ENCODE peak calls at places on chromosomes 1 and 21, in nine cellular contexts. E is colonic mucosa, F is uterus, B is SK-N-SH, I is thoracic aorta, D is heart right ventricle, A is H9, Y is spleen, H is IMR-90. J is an unnamed sample.

GRCh38 chr1:84653130-84653680 is 37.1 kb downstream of the SSX2IP start:
- DNase-seq in E (no peak), I (no peak), F (no peak), D (no peak), H (peak; percentile 59), B (peak; percentile 8), Y (no peak), A (no peak), J (no peak)

GRCh38 chr1:247447162-247447909 is 10.6 kb downstream of the OR2B11 start:
- DNase-seq in E (no peak), A (no peak), I (no peak), B (no peak), Y (no peak), H (no peak), F (no peak), D (no peak), J (no peak)

GRCh38 chr1:7641587-7642417 is 129.3 kb upstream of the VAMP3 start:
- DNase-seq in I (no peak), D (no peak), F (no peak), A (no peak), Y (peak; percentile 61), E (no peak), H (no peak), B (no peak), J (peak; percentile 67)

GRCh38 chr1:61269648-61270047 is 187.3 kb downstream of the NFIA start:
- DNase-seq in E (no peak), Y (no peak), A (no peak), H (no peak), B (peak; percentile 9), I (no peak), F (no peak), D (no peak), J (no peak)

GRCh38 chr21:21341041-21341440 is 342.8 kb downstream of the NCAM2 start:
- DNase-seq in D (no peak), E (no peak), H (no peak), A (no peak), F (no peak), B (no peak), I (no peak), Y (no peak), J (no peak)

GRCh38 chr1:91502882-91503184 is 2.2 kb downstream of the CDC7 start:
- DNase-seq in I (no peak), F (no peak), B (no peak), A (no peak), Y (no peak), E (no peak), D (no peak), H (peak; percentile 74), J (no peak)

GRCh38 chr21:14088391-14088790 is 122.4 kb downstream of the LIPI start:
- DNase-seq in F (no peak), B (no peak), Y (no peak), H (no peak), D (no peak), E (no peak), I (no peak), A (no peak), J (no peak)

GRCh38 chr1:33607444-33608005 is 135.1 kb downstream of the ZSCAN20 start:
- DNase-seq in E (no peak), D (no peak), Y (no peak), H (no peak), I (no peak), B (no peak), F (no peak), A (no peak), J (peak; percentile 28)

GRCh38 chr1:246785536-246786111 is 61.4 kb downstream of the SCCPDH start:
- DNase-seq in Y (no peak), H (peak; percentile 31), D (no peak), I (no peak), F (no peak), A (peak; percentile 36), E (no peak), B (no peak), J (no peak)

GRCh38 chr1:98054786-98055185 is 134.0 kb upstream of the DPYD start:
- DNase-seq in D (no peak), E (no peak), Y (no peak), H (no peak), F (no peak), I (no peak), B (no peak), A (no peak), J (no peak)

GRCh38 chr21:45820171-45821091 is 161.1 kb upstream of the COL6A1 start:
- DNase-seq in F (peak; percentile 82), I (no peak), D (peak; percentile 82), A (peak; percentile 93), B (peak; percentile 93), E (peak; percentile 72), H (peak; percentile 91), Y (peak; percentile 92), J (peak; percentile 88)

GRCh38 chr21:33975548-33976081 is 60.0 kb upstream of the ATP5PO start:
- DNase-seq in D (no peak), Y (no peak), F (no peak), I (no peak), B (no peak), E (no peak), A (no peak), H (peak; percentile 43), J (no peak)

GRCh38 chr1:39450956-39451601 is 40.4 kb upstream of the BMP8A start:
- DNase-seq in I (no peak), Y (no peak), A (no peak), B (no peak), D (no peak), H (peak; percentile 89), E (no peak), F (no peak), J (no peak)

GRCh38 chr1:156508205-156508954 is 7.8 kb upstream of the MEF2D start:
- DNase-seq in H (peak; percentile 80), Y (no peak), A (no peak), B (no peak), D (peak; percentile 77), I (peak; percentile 59), F (peak; percentile 86), E (peak; percentile 41), J (no peak)

GRCh38 chr1:86380257-86380861 is 15.8 kb downstream of the ODF2L start:
- DNase-seq in E (no peak), F (no peak), Y (no peak), B (peak; percentile 41), H (peak; percentile 86), D (no peak), A (no peak), I (no peak), J (no peak)

GRCh38 chr1:119662034-119662437 is 14.0 kb upstream of the ZNF697 start:
- DNase-seq in E (peak; percentile 43), F (no peak), D (no peak), Y (no peak), H (no peak), B (no peak), A (no peak), I (no peak), J (no peak)

GRCh38 chr1:226001088-226001487 is 1.9 kb upstream of the SDE2 start:
- DNase-seq in B (no peak), D (no peak), Y (no peak), A (no peak), F (no peak), H (no peak), E (no peak), I (no peak), J (no peak)

GRCh38 chr1:226001852-226002666 is 2.9 kb upstream of the SDE2 start:
- DNase-seq in D (peak; percentile 23), I (peak; percentile 53), Y (peak; percentile 90), F (no peak), H (no peak), B (no peak), E (peak; percentile 60), A (no peak), J (peak; percentile 75)

GRCh38 chr1:225999227-225999911 is at the start of gene SDE2:
- DNase-seq in A (peak; percentile 99), D (peak; percentile 100), Y (peak; percentile 100), H (peak; percentile 98), E (peak; percentile 100), B (peak; percentile 98), F (peak; percentile 100), I (peak; percentile 98), J (peak; percentile 100)

GRCh38 chr1:225998560-225999226 is 450 bp downstream of the SDE2 start:
- DNase-seq in H (peak; percentile 57), I (no peak), D (no peak), B (no peak), F (no peak), A (no peak), Y (no peak), E (no peak), J (no peak)

GRCh38 chr1:225999912-226000337 is 782 bp upstream of the SDE2 start:
- DNase-seq in D (no peak), B (no peak), E (no peak), I (no peak), A (no peak), Y (no peak), F (no peak), H (peak; percentile 10), J (no peak)
- H3K27ac ChIP-seq in D (peak overlapping the region; percentile 96), B (peak overlapping the region; percentile 75), E (peak overlapping the region; percentile 92), I (peak overlapping the region; percentile 95), A (peak overlapping the region; percentile 6), Y (peak overlapping the region; percentile 93), F (peak overlapping the region; percentile 93), H (peak overlapping the region; percentile 87), J (peak overlapping the region; percentile 98)

GRCh38 chr21:44382536-44382935 is 29.1 kb downstream of the TRPM2 start:
- DNase-seq in H (no peak), A (no peak), B (no peak), E (no peak), I (no peak), D (no peak), Y (no peak), F (no peak), J (peak; percentile 51)
- H3K9me3 ChIP-seq in H (peaks cover 10% of the 10 kb centered on the region), A (no peaks in the 10 kb centered on the region), B (peaks cover 5% of the 10 kb centered on the region), E (no peaks in the 10 kb centered on the region), I (peaks cover 20% of the 10 kb centered on the region), D (peaks cover 37% of the 10 kb centered on the region), Y (peaks cover 43% of the 10 kb centered on the region), F (peaks cover 19% of the 10 kb centered on the region), J (peaks cover 6% of the 10 kb centered on the region)

GRCh38 chr21:17003763-17004373 is 509.0 kb upstream of the CXADR start:
- DNase-seq in B (no peak), I (no peak), A (no peak), E (no peak), H (peak; percentile 3), Y (no peak), D (no peak), F (no peak), J (no peak)
- H3K27ac ChIP-seq in B (peak overlapping the region; percentile 65), I (no peak overlapping the region), A (no peak overlapping the region), E (no peak overlapping the region), H (no peak overlapping the region), Y (no peak overlapping the region), D (no peak overlapping the region), F (peak overlapping the region; percentile 51), J (no peak overlapping the region)

GRCh38 chr1:125064481-125064880 is 3879.7 kb downstream of the SRGAP2C start:
- DNase-seq in B (no peak), E (no peak), H (no peak), D (no peak), A (no peak), Y (peak; percentile 44), I (no peak), F (no peak), J (peak; percentile 41)

GRCh38 chr1:125065821-125066180 is 3881.0 kb downstream of the SRGAP2C start:
- DNase-seq in A (no peak), E (no peak), B (no peak), Y (peak; percentile 27), H (no peak), D (no peak), I (no peak), F (no peak), J (no peak)

GRCh38 chr1:125065092-125065820 is 3880.5 kb downstream of the SRGAP2C start:
- DNase-seq in A (no peak), I (no peak), B (no peak), D (no peak), F (no peak), H (no peak), Y (peak; percentile 59), E (no peak), J (peak; percentile 45)

GRCh38 chr1:125066385-125066784 is 3881.6 kb downstream of the SRGAP2C start:
- DNase-seq in A (no peak), B (no peak), Y (peak; percentile 54), I (no peak), F (no peak), H (no peak), D (peak; percentile 5), E (no peak), J (peak; percentile 68)
- H3K9me3 ChIP-seq in A (peaks cover 71% of the 10 kb centered on the region), B (no peaks in the 10 kb centered on the region), Y (peaks cover 72% of the 10 kb centered on the region), I (no peaks in the 10 kb centered on the region), F (peaks cover 6% of the 10 kb centered on the region), H (peaks cover 23% of the 10 kb centered on the region), D (peaks cover 38% of the 10 kb centered on the region), E (no peaks in the 10 kb centered on the region), J (peaks cover 17% of the 10 kb centered on the region)

J was measured in kidney.